ENCODE peak calls at places on chromosomes 16 and 17, in seven cellular contexts. D, E, M, N, T, L and F are unnamed samples.
A peak's percentile ranks its signal among the peaks of the same experiment; 100 is the strongest.

GRCh38 chr16:69443809-69444611 is 19.6 kb downstream of the CYB5B start:
- DNase-seq in D (no peak), E (no peak), M (peak; percentile 50), N (peak; percentile 55), T (peak; percentile 66), L (no peak), F (peak; percentile 4)

GRCh38 chr16:27366687-27367462 is 35.1 kb upstream of the IL21R start:
- DNase-seq in D (no peak), E (no peak), M (no peak), N (peak; percentile 30), T (no peak), L (no peak), F (no peak)

GRCh38 chr16:78489072-78489471 is 389.6 kb downstream of the WWOX start:
- DNase-seq in D (no peak), E (no peak), M (no peak), N (no peak), T (no peak), L (no peak), F (no peak)

GRCh38 chr17:66248285-66248684 is 19.1 kb upstream of the APOH start:
- DNase-seq in D (no peak), E (peak; percentile 13), M (no peak), N (no peak), T (no peak), L (no peak), F (no peak)

GRCh38 chr16:12793120-12793889 is 10.4 kb downstream of the CPPED1 start:
- DNase-seq in D (no peak), E (no peak), M (no peak), N (no peak), T (no peak), L (no peak), F (no peak)

GRCh38 chr17:34654276-34654675 is 74.9 kb downstream of the TMEM132E start:
- DNase-seq in D (no peak), E (no peak), M (no peak), N (no peak), T (no peak), L (no peak), F (no peak)

GRCh38 chr17:77376795-77377751 is 236.3 kb downstream of the SEC14L1 start:
- DNase-seq in D (no peak), E (no peak), M (no peak), N (peak; percentile 90), T (no peak), L (no peak), F (no peak)

GRCh38 chr17:41537990-41538389 is 9.9 kb upstream of the KRT19 start:
- DNase-seq in D (no peak), E (no peak), M (peak; percentile 88), N (peak; percentile 56), T (no peak), L (no peak), F (no peak)

GRCh38 chr17:19302791-19303233 is 59.7 kb downstream of the B9D1 start:
- DNase-seq in D (no peak), E (no peak), M (no peak), N (no peak), T (no peak), L (peak; percentile 18), F (no peak)

GRCh38 chr17:50469005-50469605 is 425 bp upstream of the CHAD start:
- DNase-seq in D (no peak), E (no peak), M (no peak), N (no peak), T (no peak), L (no peak), F (no peak)

GRCh38 chr16:58026139-58026704 is 668 bp downstream of the MMP15 start:
- DNase-seq in D (no peak), E (no peak), M (peak; percentile 59), N (peak; percentile 57), T (peak; percentile 13), L (peak; percentile 49), F (no peak)

GRCh38 chr17:74647871-74648672 is 24.5 kb upstream of the CD300E start:
- DNase-seq in D (no peak), E (peak; percentile 55), M (no peak), N (no peak), T (no peak), L (no peak), F (no peak)

GRCh38 chr17:17698869-17699351 is 17.7 kb downstream of the RAI1 start:
- DNase-seq in D (no peak), E (peak; percentile 64), M (no peak), N (peak; percentile 29), T (no peak), L (no peak), F (no peak)

GRCh38 chr17:47649153-47649971 is at the start of gene KPNB1:
- DNase-seq in D (peak; percentile 100), E (peak; percentile 99), M (peak; percentile 100), N (peak; percentile 100), T (peak; percentile 100), L (peak; percentile 98), F (peak; percentile 97)

GRCh38 chr16:55418586-55418985 is 60.4 kb upstream of the MMP2 start:
- DNase-seq in D (no peak), E (peak; percentile 66), M (no peak), N (peak; percentile 3), T (no peak), L (peak; percentile 47), F (no peak)

GRCh38 chr17:82713015-82713723 is 3.3 kb upstream of the FN3KRP start:
- DNase-seq in D (no peak), E (no peak), M (no peak), N (no peak), T (no peak), L (no peak), F (no peak)

GRCh38 chr17:36755586-36755985 is 154.2 kb downstream of the MRM1 start:
- DNase-seq in D (no peak), E (peak; percentile 36), M (peak; percentile 18), N (peak; percentile 11), T (no peak), L (peak; percentile 34), F (peak; percentile 9)

GRCh38 chr17:41013181-41013580 is 4.3 kb upstream of the KRTAP3-1 start:
- DNase-seq in D (no peak), E (no peak), M (peak; percentile 16), N (no peak), T (no peak), L (no peak), F (no peak)

GRCh38 chr17:68399638-68400403 is 57.5 kb downstream of the WIPI1 start:
- DNase-seq in D (no peak), E (no peak), M (peak; percentile 33), N (peak; percentile 73), T (peak; percentile 65), L (no peak), F (peak; percentile 13)

GRCh38 chr16:50235581-50235980 is 30.8 kb upstream of the ADCY7 start:
- DNase-seq in D (no peak), E (no peak), M (peak; percentile 63), N (peak; percentile 22), T (peak; percentile 56), L (no peak), F (no peak)

GRCh38 chr17:48632579-48633265 is 6.6 kb upstream of the HOXB9 start:
- DNase-seq in D (no peak), E (no peak), M (no peak), N (no peak), T (no peak), L (peak; percentile 3), F (no peak)

GRCh38 chr17:34862384-34862783 is 98.9 kb downstream of the CCT6B start:
- DNase-seq in D (no peak), E (no peak), M (no peak), N (no peak), T (no peak), L (no peak), F (no peak)

GRCh38 chr17:44123356-44124117 is at the start of gene HDAC5:
- DNase-seq in D (peak; percentile 98), E (peak; percentile 96), M (peak; percentile 89), N (peak; percentile 96), T (peak; percentile 96), L (peak; percentile 92), F (peak; percentile 94)

GRCh38 chr17:34436607-34437006 is 73.6 kb upstream of the CCL1 start:
- DNase-seq in D (no peak), E (no peak), M (no peak), N (no peak), T (no peak), L (no peak), F (no peak)

GRCh38 chr16:72876221-72876620 is 171.7 kb downstream of the ZFHX3 start:
- DNase-seq in D (no peak), E (no peak), M (no peak), N (peak; percentile 90), T (peak; percentile 93), L (no peak), F (no peak)

GRCh38 chr17:43006639-43007551 is at the start of gene IFI35:
- DNase-seq in D (peak; percentile 94), E (peak; percentile 72), M (peak; percentile 71), N (peak; percentile 90), T (peak; percentile 90), L (peak; percentile 72), F (peak; percentile 77)

GRCh38 chr16:3461120-3461519 is 17.6 kb downstream of the NAA60 start:
- DNase-seq in D (no peak), E (no peak), M (no peak), N (no peak), T (no peak), L (no peak), F (peak; percentile 31)
- TF ChIP-seq CTCF in D (no peak), E (no peak), M (no peak), N (no peak), T (no peak), L (no peak), F (no peak)

GRCh38 chr16:19694989-19695388 is 23.0 kb downstream of the KNOP1 start:
- DNase-seq in D (no peak), E (no peak), M (no peak), N (peak; percentile 27), T (no peak), L (no peak), F (no peak)
- TF ChIP-seq CTCF in D (no peak), E (no peak), M (no peak), N (no peak), T (no peak), L (no peak), F (no peak)

GRCh38 chr17:81322271-81323082 is 27.4 kb upstream of the SLC38A10 start:
- DNase-seq in D (no peak), E (no peak), M (no peak), N (no peak), T (no peak), L (no peak), F (peak; percentile 31)
- TF ChIP-seq CTCF in D (peak; percentile 17), E (peak; percentile 22), M (peak; percentile 33), N (peak; percentile 13), T (peak; percentile 26), L (no peak), F (no peak)

GRCh38 chr16:8854298-8854948 is 14.4 kb downstream of the CARHSP1 start:
- DNase-seq in D (no peak), E (no peak), M (no peak), N (no peak), T (no peak), L (no peak), F (no peak)

GRCh38 chr16:8855972-8856371 is 12.8 kb downstream of the CARHSP1 start:
- DNase-seq in D (no peak), E (no peak), M (no peak), N (no peak), T (no peak), L (no peak), F (no peak)

GRCh38 chr16:8853150-8853549 is 15.7 kb downstream of the CARHSP1 start:
- DNase-seq in D (no peak), E (no peak), M (no peak), N (no peak), T (no peak), L (no peak), F (no peak)

GRCh38 chr16:8853611-8854010 is 15.2 kb downstream of the CARHSP1 start:
- DNase-seq in D (no peak), E (no peak), M (no peak), N (no peak), T (no peak), L (no peak), F (no peak)

GRCh38 chr16:8855051-8855786 is 13.6 kb downstream of the CARHSP1 start:
- DNase-seq in D (no peak), E (no peak), M (no peak), N (no peak), T (no peak), L (no peak), F (no peak)
- TF ChIP-seq CTCF in D (peak; percentile 20), E (no peak), M (peak; percentile 17), N (peak; percentile 32), T (peak; percentile 5), L (no peak), F (no peak)